ENCODE peak calls at places on chromosomes 5 and 9, in five cellular contexts. J is esophagus squamous epithelium, U is Caco-2, Q is right lobe of liver, R is gastrocnemius medialis. V is an unnamed sample.

GRCh38 chr5:77867914-77868313 is 91.8 kb upstream of the TBCA start:
- DNase-seq in Q (no peak), U (no peak), J (no peak), R (no peak), V (no peak)

GRCh38 chr5:16934669-16935068 is 1.4 kb downstream of the MYO10 start:
- DNase-seq in R (no peak), U (no peak), Q (no peak), J (no peak), V (no peak)

GRCh38 chr9:71168418-71168817 is 47.0 kb upstream of the TRPM3 start:
- DNase-seq in Q (no peak), J (no peak), U (no peak), R (no peak), V (no peak)

GRCh38 chr5:1925111-1926070 is 42.7 kb upstream of the IRX4 start:
- DNase-seq in R (no peak), J (no peak), Q (peak; percentile 28), U (no peak), V (no peak)

GRCh38 chr9:69452110-69452780 is 127.2 kb downstream of the ENTREP1 start:
- DNase-seq in Q (no peak), R (no peak), U (peak; percentile 50), J (no peak), V (no peak)

GRCh38 chr5:168337361-168337760 is 45.9 kb downstream of the WWC1 start:
- DNase-seq in U (no peak), R (no peak), Q (no peak), J (no peak), V (no peak)

GRCh38 chr5:133471699-133472098 is 140.6 kb downstream of the FSTL4 start:
- DNase-seq in R (no peak), Q (no peak), U (no peak), J (no peak), V (no peak)

GRCh38 chr5:73188764-73189521 is 15.9 kb downstream of the TMEM174 start:
- DNase-seq in R (no peak), U (no peak), J (no peak), Q (no peak), V (no peak)

DNA sequence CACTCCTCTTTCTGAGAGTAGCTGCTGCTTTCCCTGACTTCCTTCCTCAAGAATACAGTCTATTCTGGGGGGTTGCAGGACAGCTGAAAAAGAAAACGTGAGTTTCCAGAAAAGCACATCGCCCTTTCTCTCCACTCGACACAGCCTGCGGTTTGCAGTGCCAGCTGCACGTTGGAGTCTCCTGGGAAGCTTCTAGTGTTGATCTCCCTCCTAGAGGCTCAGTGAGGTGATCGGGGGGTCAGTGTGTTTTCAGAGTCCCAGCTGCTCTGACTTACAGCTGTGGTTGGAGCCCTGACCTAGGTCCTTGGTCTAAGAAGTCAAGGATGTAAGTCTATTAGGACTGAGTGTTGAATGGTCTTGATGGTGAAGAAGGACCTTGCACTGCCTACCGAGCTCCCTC is 25.0 kb upstream of the SUSD3 start:
- DNase-seq in U (no peak), Q (no peak), R (no peak), J (no peak), V (no peak)
- H3K36me3 ChIP-seq in U (no peaks in the 10 kb centered on the region), Q (no peaks in the 10 kb centered on the region), R (no peaks in the 10 kb centered on the region), J (no peaks in the 10 kb centered on the region), V (no peaks in the 10 kb centered on the region)

GRCh38 chr9:32427111-32427873 is 42.8 kb downstream of the ACO1 start:
- DNase-seq in U (no peak), J (no peak), Q (peak; percentile 71), R (no peak), V (no peak)
- H3K36me3 ChIP-seq in U (peaks cover under 1% of the 10 kb centered on the region), J (peaks cover 4% of the 10 kb centered on the region), Q (peaks cover 12% of the 10 kb centered on the region), R (peaks cover 74% of the 10 kb centered on the region), V (peaks cover 52% of the 10 kb centered on the region)

GRCh38 chr5:140674629-140675028 is 1.3 kb upstream of the DND1 start:
- DNase-seq in Q (no peak), U (no peak), R (no peak), J (no peak), V (no peak)
- H3K36me3 ChIP-seq in Q (peaks cover 14% of the 10 kb centered on the region), U (peaks cover 2% of the 10 kb centered on the region), R (peaks cover 70% of the 10 kb centered on the region), J (peaks cover 17% of the 10 kb centered on the region), V (peaks cover 72% of the 10 kb centered on the region)

DNA sequence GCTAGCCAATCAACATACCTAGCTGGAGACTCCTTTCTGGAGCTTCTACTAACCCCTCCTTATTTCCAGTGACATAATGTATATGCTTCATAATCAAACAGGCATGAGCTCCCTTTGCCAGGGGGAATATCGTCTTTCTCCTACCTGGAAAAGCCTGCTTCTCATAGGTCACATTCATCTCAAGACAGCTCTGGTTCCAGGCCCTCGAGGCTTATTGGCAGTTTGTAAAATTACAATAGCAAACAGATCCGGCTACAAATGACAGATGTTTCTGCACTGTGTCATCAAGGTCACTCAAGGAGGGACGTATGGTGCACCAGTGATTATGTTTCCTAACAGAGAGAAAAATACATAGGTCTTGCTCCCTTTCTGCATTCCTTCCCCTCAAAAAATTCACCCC is 140.0 kb downstream of the SAXO1 start:
- DNase-seq in U (no peak), Q (no peak), R (no peak), J (no peak), V (no peak)
- H3K36me3 ChIP-seq in U (no peaks in the 10 kb centered on the region), Q (no peaks in the 10 kb centered on the region), R (no peaks in the 10 kb centered on the region), J (no peaks in the 10 kb centered on the region), V (no peaks in the 10 kb centered on the region)

GRCh38 chr5:80703747-80704146 is 49.0 kb upstream of the DHFR start:
- DNase-seq in Q (no peak), R (no peak), U (no peak), J (no peak), V (no peak)
- H3K36me3 ChIP-seq in Q (no peaks in the 10 kb centered on the region), R (no peaks in the 10 kb centered on the region), U (no peaks in the 10 kb centered on the region), J (no peaks in the 10 kb centered on the region), V (no peaks in the 10 kb centered on the region)

GRCh38 chr9:108980893-108981292 is 32.4 kb downstream of the CTNNAL1 start:
- DNase-seq in R (no peak), U (no peak), Q (no peak), J (no peak), V (no peak)
- H3K36me3 ChIP-seq in R (peaks cover 18% of the 10 kb centered on the region), U (no peaks in the 10 kb centered on the region), Q (no peaks in the 10 kb centered on the region), J (no peaks in the 10 kb centered on the region), V (peaks cover 34% of the 10 kb centered on the region)

GRCh38 chr9:129826344-129826743 is 2.4 kb upstream of the TOR1A start:
- DNase-seq in R (no peak), Q (no peak), U (no peak), J (no peak), V (no peak)
- H3K36me3 ChIP-seq in R (peaks cover 53% of the 10 kb centered on the region), Q (peaks cover 43% of the 10 kb centered on the region), U (no peaks in the 10 kb centered on the region), J (peaks cover 14% of the 10 kb centered on the region), V (peaks cover 45% of the 10 kb centered on the region)

DNA sequence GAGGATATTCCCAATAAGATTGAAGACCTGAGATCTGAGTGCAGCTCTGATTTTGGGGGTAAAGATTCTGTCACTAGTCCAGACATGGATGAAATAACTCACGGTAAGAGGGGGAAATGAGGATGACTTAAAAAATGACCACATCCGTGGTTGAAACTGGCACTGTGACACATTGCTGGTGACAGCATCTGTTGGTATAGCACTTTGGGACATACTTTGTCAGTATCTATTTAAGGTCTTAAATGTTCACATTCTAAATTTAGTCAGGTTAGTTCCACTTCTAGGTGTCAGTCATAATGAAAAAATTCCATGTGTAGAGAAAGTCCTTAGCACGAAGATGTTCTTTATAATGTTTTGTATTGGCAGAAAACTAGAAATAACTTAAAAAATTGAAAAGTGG is 70.9 kb downstream of the GAPVD1 start:
- DNase-seq in U (no peak), J (no peak), R (no peak), Q (no peak), V (no peak)
- H3K36me3 ChIP-seq in U (no peaks in the 10 kb centered on the region), J (no peaks in the 10 kb centered on the region), R (peaks cover 67% of the 10 kb centered on the region), Q (peaks cover 21% of the 10 kb centered on the region), V (peaks cover 40% of the 10 kb centered on the region)

V was measured in HAP-1.